ENCODE peak calls at places on chromosomes 5 and 9, in ten cellular contexts. One of them, this sample, is unnamed.
A peak's percentile ranks its signal among the peaks of the same experiment; 100 is the strongest.

GRCh38 chr9:94165592-94166236 is 81.5 kb downstream of the PTPDC1 start:
- DNase-seq in prostate gland: peak; percentile 98
- DNase-seq in fibroblast of the aortic adventitia: peak; percentile 98
- DNase-seq in uterus: peak; percentile 98
- DNase-seq in right atrium auricular region: peak; percentile 98
- DNase-seq in left ventricle myocardium inferior: peak; percentile 98
- DNase-seq in nephron progenitor cell: peak; percentile 94
- DNase-seq in neural progenitor cell: peak; percentile 99
- DNase-seq in cardiac muscle cell: peak; percentile 99
- DNase-seq in fibroblast of pulmonary artery: peak; percentile 99
- DNase-seq in this sample: peak; percentile 95

GRCh38 chr5:58327289-58327688 is 132.6 kb downstream of the PLK2 start:
- DNase-seq in left ventricle myocardium inferior: no peak
- DNase-seq in prostate gland: no peak
- DNase-seq in cardiac muscle cell: no peak
- DNase-seq in neural progenitor cell: no peak
- DNase-seq in fibroblast of pulmonary artery: no peak
- DNase-seq in uterus: no peak
- DNase-seq in right atrium auricular region: no peak
- DNase-seq in fibroblast of the aortic adventitia: no peak
- DNase-seq in nephron progenitor cell: no peak
- DNase-seq in this sample: no peak

GRCh38 chr9:68619636-68620035 is 79.0 kb upstream of the TMEM252 start:
- DNase-seq in nephron progenitor cell: no peak
- DNase-seq in right atrium auricular region: no peak
- DNase-seq in prostate gland: no peak
- DNase-seq in uterus: no peak
- DNase-seq in left ventricle myocardium inferior: no peak
- DNase-seq in fibroblast of the aortic adventitia: no peak
- DNase-seq in fibroblast of pulmonary artery: no peak
- DNase-seq in neural progenitor cell: no peak
- DNase-seq in cardiac muscle cell: no peak
- DNase-seq in this sample: no peak

GRCh38 chr5:59092758-59093157 is 509.9 kb downstream of the RAB3C start:
- DNase-seq in nephron progenitor cell: no peak
- DNase-seq in left ventricle myocardium inferior: no peak
- DNase-seq in prostate gland: no peak
- DNase-seq in fibroblast of the aortic adventitia: peak; percentile 31
- DNase-seq in uterus: no peak
- DNase-seq in right atrium auricular region: no peak
- DNase-seq in fibroblast of pulmonary artery: no peak
- DNase-seq in neural progenitor cell: no peak
- DNase-seq in cardiac muscle cell: no peak
- DNase-seq in this sample: no peak

GRCh38 chr9:12784461-12785250 is 9.8 kb downstream of the LURAP1L start:
- DNase-seq in right atrium auricular region: peak; percentile 60
- DNase-seq in neural progenitor cell: no peak
- DNase-seq in prostate gland: no peak
- DNase-seq in nephron progenitor cell: no peak
- DNase-seq in fibroblast of the aortic adventitia: peak; percentile 78
- DNase-seq in cardiac muscle cell: no peak
- DNase-seq in left ventricle myocardium inferior: no peak
- DNase-seq in uterus: no peak
- DNase-seq in fibroblast of pulmonary artery: peak; percentile 74
- DNase-seq in this sample: no peak

GRCh38 chr9:23542927-23543326 is 283.1 kb downstream of the ELAVL2 start:
- DNase-seq in neural progenitor cell: no peak
- DNase-seq in right atrium auricular region: no peak
- DNase-seq in nephron progenitor cell: no peak
- DNase-seq in cardiac muscle cell: no peak
- DNase-seq in fibroblast of the aortic adventitia: no peak
- DNase-seq in fibroblast of pulmonary artery: no peak
- DNase-seq in left ventricle myocardium inferior: no peak
- DNase-seq in uterus: no peak
- DNase-seq in prostate gland: no peak
- DNase-seq in this sample: no peak

GRCh38 chr9:72951043-72951442 is 1.8 kb downstream of the ALDH1A1 start:
- DNase-seq in neural progenitor cell: no peak
- DNase-seq in left ventricle myocardium inferior: no peak
- DNase-seq in prostate gland: no peak
- DNase-seq in fibroblast of pulmonary artery: no peak
- DNase-seq in nephron progenitor cell: no peak
- DNase-seq in fibroblast of the aortic adventitia: no peak
- DNase-seq in right atrium auricular region: no peak
- DNase-seq in cardiac muscle cell: no peak
- DNase-seq in uterus: no peak
- DNase-seq in this sample: no peak

GRCh38 chr9:72925126-72925810 is 27.6 kb downstream of the ALDH1A1 start:
- DNase-seq in nephron progenitor cell: no peak
- DNase-seq in fibroblast of the aortic adventitia: peak; percentile 41
- DNase-seq in uterus: no peak
- DNase-seq in neural progenitor cell: no peak
- DNase-seq in fibroblast of pulmonary artery: peak; percentile 94
- DNase-seq in cardiac muscle cell: no peak
- DNase-seq in prostate gland: no peak
- DNase-seq in left ventricle myocardium inferior: no peak
- DNase-seq in right atrium auricular region: no peak
- DNase-seq in this sample: no peak

GRCh38 chr5:71828641-71829040 is 109.6 kb downstream of the CARTPT start:
- DNase-seq in neural progenitor cell: no peak
- DNase-seq in fibroblast of the aortic adventitia: peak; percentile 42
- DNase-seq in left ventricle myocardium inferior: no peak
- DNase-seq in cardiac muscle cell: no peak
- DNase-seq in uterus: no peak
- DNase-seq in prostate gland: no peak
- DNase-seq in nephron progenitor cell: no peak
- DNase-seq in fibroblast of pulmonary artery: peak; percentile 61
- DNase-seq in right atrium auricular region: no peak
- DNase-seq in this sample: no peak

GRCh38 chr9:30932226-30932625 is 1452.2 kb upstream of the ACO1 start:
- DNase-seq in right atrium auricular region: no peak
- DNase-seq in prostate gland: no peak
- DNase-seq in cardiac muscle cell: no peak
- DNase-seq in left ventricle myocardium inferior: no peak
- DNase-seq in nephron progenitor cell: no peak
- DNase-seq in fibroblast of pulmonary artery: no peak
- DNase-seq in neural progenitor cell: no peak
- DNase-seq in uterus: no peak
- DNase-seq in fibroblast of the aortic adventitia: no peak
- DNase-seq in this sample: no peak

GRCh38 chr9:126615251-126615790 is 1.6 kb downstream of the LMX1B start:
- DNase-seq in uterus: no peak
- DNase-seq in neural progenitor cell: peak; percentile 55
- DNase-seq in fibroblast of pulmonary artery: peak; percentile 18
- DNase-seq in cardiac muscle cell: no peak
- DNase-seq in prostate gland: no peak
- DNase-seq in left ventricle myocardium inferior: no peak
- DNase-seq in fibroblast of the aortic adventitia: no peak
- DNase-seq in right atrium auricular region: peak; percentile 72
- DNase-seq in nephron progenitor cell: peak; percentile 54
- DNase-seq in this sample: peak; percentile 51

GRCh38 chr5:95846554-95847260 is 24.2 kb upstream of the GLRX start:
- DNase-seq in prostate gland: peak; percentile 66
- DNase-seq in neural progenitor cell: peak; percentile 70
- DNase-seq in uterus: peak; percentile 68
- DNase-seq in right atrium auricular region: peak; percentile 84
- DNase-seq in fibroblast of the aortic adventitia: peak; percentile 89
- DNase-seq in left ventricle myocardium inferior: peak; percentile 32
- DNase-seq in cardiac muscle cell: peak; percentile 79
- DNase-seq in fibroblast of pulmonary artery: peak; percentile 89
- DNase-seq in nephron progenitor cell: peak; percentile 68
- DNase-seq in this sample: peak; percentile 64

DNA sequence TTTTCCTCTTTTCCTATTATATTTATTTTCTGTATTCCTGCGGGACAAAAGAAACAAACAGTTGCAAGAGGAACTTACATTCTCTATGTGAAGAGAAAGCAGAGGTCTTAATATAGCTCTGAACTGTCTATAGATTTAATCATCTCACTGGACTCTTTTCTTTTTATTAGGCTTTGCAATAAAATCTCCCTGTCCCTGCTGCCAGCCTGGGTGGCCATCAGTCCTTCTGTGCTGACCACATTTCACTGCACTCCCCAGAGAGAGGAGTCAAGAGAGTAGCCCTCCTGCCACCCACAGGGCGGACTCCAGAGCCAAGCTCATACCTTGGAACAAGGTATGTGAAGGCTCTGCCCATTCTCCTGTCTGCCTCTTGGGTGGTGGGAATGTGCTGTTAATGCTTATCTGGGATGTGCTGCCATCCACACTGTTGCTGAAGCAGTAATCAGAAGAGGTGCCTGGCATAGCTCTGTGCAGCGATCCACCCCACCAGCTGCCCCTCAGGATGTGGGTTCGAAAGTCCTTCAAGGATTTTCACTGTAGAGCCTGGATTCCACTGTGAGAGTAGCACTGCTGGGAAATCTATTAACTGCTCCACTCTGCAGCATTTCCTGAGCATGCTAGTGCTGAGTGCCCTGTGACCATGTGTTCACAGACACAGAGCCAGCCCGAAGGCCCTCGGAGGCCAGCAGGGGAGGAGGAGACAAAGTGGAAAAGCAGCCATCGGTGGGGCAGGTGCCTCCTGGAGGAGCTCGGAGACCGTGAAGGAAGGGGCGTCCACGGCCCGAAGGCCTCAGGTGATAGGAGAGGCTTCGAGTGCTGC is 334.6 kb downstream of the MED10 start:
- DNase-seq in fibroblast of pulmonary artery: no peak
- DNase-seq in right atrium auricular region: no peak
- DNase-seq in nephron progenitor cell: no peak
- DNase-seq in left ventricle myocardium inferior: no peak
- DNase-seq in neural progenitor cell: no peak
- DNase-seq in fibroblast of the aortic adventitia: no peak
- DNase-seq in uterus: no peak
- DNase-seq in prostate gland: no peak
- DNase-seq in cardiac muscle cell: no peak
- DNase-seq in this sample: no peak
- TF ChIP-seq CTCF in fibroblast of pulmonary artery: no peak
- TF ChIP-seq CTCF in right atrium auricular region: no peak
- TF ChIP-seq CTCF in nephron progenitor cell: no peak
- TF ChIP-seq CTCF in left ventricle myocardium inferior: no peak
- TF ChIP-seq CTCF in neural progenitor cell: no peak
- TF ChIP-seq CTCF in fibroblast of the aortic adventitia: no peak
- TF ChIP-seq CTCF in uterus: no peak
- TF ChIP-seq CTCF in prostate gland: no peak
- TF ChIP-seq CTCF in cardiac muscle cell: no peak
- TF ChIP-seq CTCF in this sample: no peak

GRCh38 chr9:136244776-136245193 is 827 bp downstream of the QSOX2 start:
- DNase-seq in cardiac muscle cell: no peak
- DNase-seq in uterus: no peak
- DNase-seq in fibroblast of pulmonary artery: no peak
- DNase-seq in prostate gland: no peak
- DNase-seq in left ventricle myocardium inferior: no peak
- DNase-seq in nephron progenitor cell: no peak
- DNase-seq in neural progenitor cell: no peak
- DNase-seq in fibroblast of the aortic adventitia: no peak
- DNase-seq in right atrium auricular region: no peak
- DNase-seq in this sample: no peak
- TF ChIP-seq CTCF in cardiac muscle cell: no peak
- TF ChIP-seq CTCF in uterus: no peak
- TF ChIP-seq CTCF in fibroblast of pulmonary artery: no peak
- TF ChIP-seq CTCF in prostate gland: no peak
- TF ChIP-seq CTCF in left ventricle myocardium inferior: no peak
- TF ChIP-seq CTCF in nephron progenitor cell: no peak
- TF ChIP-seq CTCF in neural progenitor cell: no peak
- TF ChIP-seq CTCF in fibroblast of the aortic adventitia: no peak
- TF ChIP-seq CTCF in right atrium auricular region: no peak
- TF ChIP-seq CTCF in this sample: no peak

GRCh38 chr5:151281001-151281639 is 22.4 kb downstream of the SLC36A3 start:
- DNase-seq in neural progenitor cell: no peak
- DNase-seq in nephron progenitor cell: no peak
- DNase-seq in left ventricle myocardium inferior: no peak
- DNase-seq in uterus: no peak
- DNase-seq in fibroblast of the aortic adventitia: no peak
- DNase-seq in cardiac muscle cell: no peak
- DNase-seq in fibroblast of pulmonary artery: no peak
- DNase-seq in prostate gland: no peak
- DNase-seq in right atrium auricular region: no peak
- DNase-seq in this sample: no peak

GRCh38 chr5:151285683-151286082 is 17.9 kb downstream of the SLC36A3 start:
- DNase-seq in right atrium auricular region: no peak
- DNase-seq in cardiac muscle cell: no peak
- DNase-seq in neural progenitor cell: no peak
- DNase-seq in prostate gland: no peak
- DNase-seq in nephron progenitor cell: no peak
- DNase-seq in fibroblast of the aortic adventitia: no peak
- DNase-seq in uterus: no peak
- DNase-seq in fibroblast of pulmonary artery: no peak
- DNase-seq in left ventricle myocardium inferior: no peak
- DNase-seq in this sample: no peak

GRCh38 chr5:151286246-151286645 is 17.3 kb downstream of the SLC36A3 start:
- DNase-seq in nephron progenitor cell: no peak
- DNase-seq in cardiac muscle cell: no peak
- DNase-seq in uterus: no peak
- DNase-seq in fibroblast of the aortic adventitia: no peak
- DNase-seq in neural progenitor cell: no peak
- DNase-seq in fibroblast of pulmonary artery: no peak
- DNase-seq in right atrium auricular region: no peak
- DNase-seq in left ventricle myocardium inferior: no peak
- DNase-seq in prostate gland: no peak
- DNase-seq in this sample: no peak

GRCh38 chr5:151283120-151283825 is 20.3 kb downstream of the SLC36A3 start:
- DNase-seq in right atrium auricular region: no peak
- DNase-seq in neural progenitor cell: no peak
- DNase-seq in fibroblast of pulmonary artery: no peak
- DNase-seq in nephron progenitor cell: no peak
- DNase-seq in cardiac muscle cell: no peak
- DNase-seq in uterus: no peak
- DNase-seq in fibroblast of the aortic adventitia: no peak
- DNase-seq in prostate gland: no peak
- DNase-seq in left ventricle myocardium inferior: no peak
- DNase-seq in this sample: no peak

GRCh38 chr5:151284392-151284967 is 19.1 kb downstream of the SLC36A3 start:
- DNase-seq in neural progenitor cell: peak; percentile 41
- DNase-seq in uterus: no peak
- DNase-seq in left ventricle myocardium inferior: no peak
- DNase-seq in fibroblast of the aortic adventitia: no peak
- DNase-seq in prostate gland: no peak
- DNase-seq in right atrium auricular region: no peak
- DNase-seq in fibroblast of pulmonary artery: no peak
- DNase-seq in cardiac muscle cell: no peak
- DNase-seq in nephron progenitor cell: no peak
- DNase-seq in this sample: peak; percentile 18
- TF ChIP-seq CTCF in neural progenitor cell: peak; percentile 66
- TF ChIP-seq CTCF in uterus: no peak
- TF ChIP-seq CTCF in left ventricle myocardium inferior: no peak
- TF ChIP-seq CTCF in fibroblast of the aortic adventitia: no peak
- TF ChIP-seq CTCF in prostate gland: no peak
- TF ChIP-seq CTCF in right atrium auricular region: no peak
- TF ChIP-seq CTCF in fibroblast of pulmonary artery: peak; percentile 16
- TF ChIP-seq CTCF in cardiac muscle cell: peak; percentile 15
- TF ChIP-seq CTCF in nephron progenitor cell: no peak
- TF ChIP-seq CTCF in this sample: peak; percentile 62

GRCh38 chr5:145887217-145887616 is 14.4 kb upstream of the GRXCR2 start:
- DNase-seq in uterus: no peak
- DNase-seq in fibroblast of pulmonary artery: no peak
- DNase-seq in prostate gland: no peak
- DNase-seq in cardiac muscle cell: no peak
- DNase-seq in fibroblast of the aortic adventitia: no peak
- DNase-seq in neural progenitor cell: no peak
- DNase-seq in left ventricle myocardium inferior: no peak
- DNase-seq in nephron progenitor cell: no peak
- DNase-seq in right atrium auricular region: no peak
- DNase-seq in this sample: no peak

GRCh38 chr5:145889611-145890010 is 16.8 kb upstream of the GRXCR2 start:
- DNase-seq in neural progenitor cell: no peak
- DNase-seq in right atrium auricular region: no peak
- DNase-seq in nephron progenitor cell: no peak
- DNase-seq in fibroblast of the aortic adventitia: no peak
- DNase-seq in left ventricle myocardium inferior: no peak
- DNase-seq in uterus: no peak
- DNase-seq in fibroblast of pulmonary artery: no peak
- DNase-seq in prostate gland: no peak
- DNase-seq in cardiac muscle cell: no peak
- DNase-seq in this sample: no peak

GRCh38 chr5:145887976-145888574 is 15.3 kb upstream of the GRXCR2 start:
- DNase-seq in prostate gland: no peak
- DNase-seq in nephron progenitor cell: peak; percentile 35
- DNase-seq in cardiac muscle cell: peak; percentile 63
- DNase-seq in uterus: no peak
- DNase-seq in right atrium auricular region: no peak
- DNase-seq in fibroblast of the aortic adventitia: peak; percentile 75
- DNase-seq in neural progenitor cell: peak; percentile 81
- DNase-seq in fibroblast of pulmonary artery: peak; percentile 69
- DNase-seq in left ventricle myocardium inferior: no peak
- DNase-seq in this sample: peak; percentile 49
- TF ChIP-seq CTCF in prostate gland: peak; percentile 38
- TF ChIP-seq CTCF in nephron progenitor cell: peak; percentile 73
- TF ChIP-seq CTCF in cardiac muscle cell: peak; percentile 93
- TF ChIP-seq CTCF in uterus: peak; percentile 13
- TF ChIP-seq CTCF in right atrium auricular region: peak; percentile 65
- TF ChIP-seq CTCF in fibroblast of the aortic adventitia: peak; percentile 98
- TF ChIP-seq CTCF in neural progenitor cell: peak; percentile 84
- TF ChIP-seq CTCF in fibroblast of pulmonary artery: peak; percentile 96
- TF ChIP-seq CTCF in left ventricle myocardium inferior: peak; percentile 68
- TF ChIP-seq CTCF in this sample: no peak